ENCODE peak calls at places on chromosomes 11 and 22, in nine cellular contexts. E, I, G, Z, F, P, Q, J and W are unnamed samples.

GRCh38 chr11:114077482-114078305 is 18.2 kb downstream of the ZBTB16 start:
- DNase-seq in Z (no peak), E (no peak), P (no peak), G (peak; percentile 61), Q (no peak), J (no peak), F (no peak), I (no peak), W (no peak)

GRCh38 chr11:79437274-79437980 is 3.4 kb downstream of the TENM4 start:
- DNase-seq in I (no peak), P (no peak), F (peak; percentile 84), Q (peak; percentile 86), J (peak; percentile 89), G (peak; percentile 86), E (no peak), Z (peak; percentile 64), W (no peak)

GRCh38 chr11:66851251-66851620 is 5.6 kb upstream of the LRFN4 start:
- DNase-seq in J (peak; percentile 27), F (no peak), Z (no peak), I (no peak), P (no peak), Q (no peak), G (peak; percentile 46), E (no peak), W (peak; percentile 60)

GRCh38 chr11:117843666-117844484 is 19.3 kb upstream of the FXYD2 start:
- DNase-seq in I (peak; percentile 64), E (peak; percentile 70), Z (peak; percentile 83), Q (peak; percentile 95), P (no peak), F (peak; percentile 78), G (peak; percentile 88), J (peak; percentile 74), W (peak; percentile 91)

GRCh38 chr11:112856133-112856532 is 105.1 kb upstream of the NCAM1 start:
- DNase-seq in G (no peak), I (no peak), J (no peak), Z (no peak), Q (no peak), F (no peak), P (no peak), E (no peak), W (no peak)

GRCh38 chr22:23387827-23388491 is 192.1 kb downstream of the IGLL1 start:
- DNase-seq in F (no peak), Z (no peak), E (no peak), G (peak; percentile 52), P (no peak), I (no peak), J (no peak), Q (no peak), W (no peak)

GRCh38 chr11:95308512-95309035 is 77.6 kb upstream of the SESN3 start:
- DNase-seq in Q (no peak), P (no peak), F (no peak), I (no peak), E (no peak), G (no peak), J (no peak), Z (no peak), W (no peak)

GRCh38 chr11:108754901-108755625 is 90.2 kb downstream of the DDX10 start:
- DNase-seq in P (no peak), Z (no peak), I (no peak), E (no peak), F (no peak), Q (no peak), G (peak; percentile 65), J (no peak), W (no peak)

GRCh38 chr11:85809191-85809590 is 1.8 kb downstream of the SYTL2 start:
- DNase-seq in Z (no peak), F (no peak), I (no peak), J (no peak), G (no peak), Q (no peak), P (no peak), E (no peak), W (no peak)

GRCh38 chr11:65615950-65616574 is 486 bp downstream of the PCNX3 start:
- DNase-seq in P (peak; percentile 47), E (peak; percentile 89), G (no peak), J (peak; percentile 89), I (peak; percentile 47), F (no peak), Z (peak; percentile 37), Q (no peak), W (no peak)

GRCh38 chr11:69080361-69080973 is 31.7 kb downstream of the TPCN2 start:
- DNase-seq in F (no peak), Q (no peak), E (no peak), I (peak; percentile 40), P (no peak), J (no peak), G (no peak), Z (no peak), W (no peak)

GRCh38 chr11:86484795-86485166 is 110.1 kb downstream of the CCDC81 start:
- DNase-seq in E (no peak), F (no peak), Q (no peak), P (no peak), Z (no peak), G (no peak), I (no peak), J (no peak), W (no peak)

GRCh38 chr22:43216738-43217137 is 29.8 kb upstream of the TTLL12 start:
- DNase-seq in J (no peak), F (no peak), I (no peak), G (no peak), Q (no peak), Z (no peak), P (no peak), E (no peak), W (no peak)

GRCh38 chr11:16959528-16960100 is 54.6 kb downstream of the PLEKHA7 start:
- DNase-seq in I (no peak), P (no peak), G (no peak), Q (no peak), F (no peak), Z (no peak), J (no peak), E (no peak), W (no peak)

GRCh38 chr22:43627485-43628252 is 184.4 kb downstream of the EFCAB6 start:
- DNase-seq in Z (no peak), I (no peak), Q (no peak), F (no peak), J (no peak), E (no peak), G (no peak), P (no peak), W (no peak)

GRCh38 chr11:114348200-114349191 is 51.8 kb downstream of the C11orf71 start:
- DNase-seq in F (no peak), P (peak; percentile 39), G (no peak), Z (peak; percentile 47), I (peak; percentile 59), J (peak; percentile 15), Q (peak; percentile 63), E (peak; percentile 25), W (no peak)

GRCh38 chr22:31537019-31537535 is 40.7 kb downstream of the SFI1 start:
- DNase-seq in Q (no peak), E (peak; percentile 19), F (no peak), Z (no peak), J (no peak), I (no peak), P (no peak), G (peak; percentile 1), W (no peak)

GRCh38 chr22:39253427-39254070 is 8.8 kb upstream of the PDGFB start:
- DNase-seq in P (no peak), G (no peak), F (peak; percentile 74), J (no peak), Z (peak; percentile 89), I (peak; percentile 81), E (peak; percentile 70), Q (no peak), W (no peak)

GRCh38 chr11:13291361-13291760 is 13.8 kb downstream of the BMAL1 start:
- DNase-seq in F (no peak), E (no peak), J (no peak), G (no peak), I (no peak), Z (no peak), P (no peak), Q (no peak), W (no peak)

GRCh38 chr11:13292970-13293369 is 15.4 kb downstream of the BMAL1 start:
- DNase-seq in I (no peak), G (no peak), P (no peak), E (no peak), Z (no peak), F (no peak), Q (no peak), J (no peak), W (no peak)

GRCh38 chr11:13294178-13294577 is 16.6 kb downstream of the BMAL1 start:
- DNase-seq in F (no peak), I (no peak), Q (no peak), Z (no peak), J (no peak), G (no peak), P (no peak), E (no peak), W (no peak)

GRCh38 chr11:13290221-13290980 is 12.8 kb downstream of the BMAL1 start:
- DNase-seq in E (no peak), Q (no peak), F (no peak), J (no peak), P (no peak), G (no peak), Z (no peak), I (no peak), W (no peak)

GRCh38 chr11:13291794-13292193 is 14.2 kb downstream of the BMAL1 start:
- DNase-seq in E (no peak), F (no peak), Q (no peak), Z (no peak), I (no peak), G (no peak), J (no peak), P (no peak), W (no peak)
- H3K4me1 ChIP-seq in E (no peaks in the 10 kb centered on the region), F (peaks cover 12% of the 10 kb centered on the region), Q (no peaks in the 10 kb centered on the region), Z (peaks cover 41% of the 10 kb centered on the region), I (peaks cover 27% of the 10 kb centered on the region), G (peaks cover 7% of the 10 kb centered on the region), J (peaks cover 22% of the 10 kb centered on the region), P (no peaks in the 10 kb centered on the region), W (peaks cover 17% of the 10 kb centered on the region)

DNA sequence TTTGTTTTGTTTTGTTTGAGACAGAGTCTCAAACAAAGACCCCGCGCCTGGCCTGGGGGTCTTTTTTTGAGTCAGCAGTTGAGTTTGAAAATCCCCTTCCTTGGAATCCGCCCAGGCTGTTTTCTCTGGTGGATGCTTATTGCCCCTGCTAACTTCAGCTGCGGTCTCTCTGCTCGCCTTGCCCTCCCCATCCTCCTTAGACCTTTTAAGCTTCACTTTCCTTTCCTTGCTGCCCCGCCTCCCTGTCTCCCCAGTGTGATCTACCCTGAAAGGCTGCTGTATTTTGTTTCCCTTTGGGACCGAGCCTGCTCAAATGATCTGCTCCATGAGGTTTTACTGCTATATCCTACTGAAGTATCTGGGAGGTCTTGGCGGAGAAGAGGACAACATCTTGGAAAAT is 2.5 kb downstream of the USP18 start:
- DNase-seq in J (no peak), F (no peak), G (no peak), E (no peak), P (no peak), Q (no peak), Z (no peak), I (no peak), W (no peak)
- TF ChIP-seq EP300 in J (no peak), F (no peak), G (no peak), E (no peak), P (no peak), Q (no peak), Z (no peak), I (no peak), W (no peak)

GRCh38 chr22:50544746-50545253 is 899 bp upstream of the KLHDC7B start:
- DNase-seq in I (no peak), Q (no peak), G (no peak), J (no peak), P (no peak), E (no peak), F (no peak), Z (peak; percentile 66), W (peak; percentile 82)
- H3K4me3 ChIP-seq in I (no peak overlapping the region), Q (no peak overlapping the region), G (no peak overlapping the region), J (no peak overlapping the region), P (no peak overlapping the region), E (no peak overlapping the region), F (no peak overlapping the region), Z (peak overlapping the region; percentile 34), W (peak overlapping the region; percentile 43)

GRCh38 chr22:46038174-46038487 is 61.2 kb upstream of the WNT7B start:
- DNase-seq in I (no peak), E (no peak), Q (no peak), P (no peak), G (no peak), Z (no peak), J (no peak), F (no peak), W (no peak)
- H3K4me1 ChIP-seq in I (peaks cover 15% of the 10 kb centered on the region), E (peaks cover 21% of the 10 kb centered on the region), Q (no peaks in the 10 kb centered on the region), P (peaks cover 18% of the 10 kb centered on the region), G (peaks cover 28% of the 10 kb centered on the region), Z (peaks cover 49% of the 10 kb centered on the region), J (peaks cover 43% of the 10 kb centered on the region), F (peaks cover 17% of the 10 kb centered on the region), W (peaks cover 80% of the 10 kb centered on the region)